ENCODE peak calls at places on chromosomes 7 and 10, in four cellular contexts. One of them, this sample, is unnamed.

GRCh38 chr10:127293640-127294039 is 97.2 kb upstream of the INSYN2A start:
- DNase-seq in K562: no peak
- DNase-seq in HepG2: no peak
- DNase-seq in GM12878: no peak
- DNase-seq in this sample: no peak

GRCh38 chr10:76403876-76404275 is 972.5 kb downstream of the LRMDA start:
- DNase-seq in K562: no peak
- DNase-seq in HepG2: no peak
- DNase-seq in GM12878: no peak
- DNase-seq in this sample: no peak

GRCh38 chr10:30151581-30152389 is 92.4 kb upstream of the JCAD start:
- DNase-seq in K562: peak
- DNase-seq in HepG2: no peak
- DNase-seq in GM12878: no peak
- DNase-seq in this sample: peak

GRCh38 chr10:119337223-119337622 is 129.9 kb downstream of the GRK5 start:
- DNase-seq in K562: no peak
- DNase-seq in HepG2: no peak
- DNase-seq in GM12878: no peak
- DNase-seq in this sample: no peak

GRCh38 chr10:100970914-100971811 is 1.9 kb downstream of the SEMA4G start:
- DNase-seq in K562: no peak
- DNase-seq in HepG2: peak
- DNase-seq in GM12878: no peak
- DNase-seq in this sample: peak

GRCh38 chr7:1533569-1534329 is 3.2 kb downstream of the MAFK start:
- DNase-seq in K562: peak
- DNase-seq in HepG2: no peak
- DNase-seq in GM12878: no peak
- DNase-seq in this sample: peak

GRCh38 chr10:130013938-130014733 is 50.1 kb upstream of the EBF3 start:
- DNase-seq in K562: no peak
- DNase-seq in HepG2: no peak
- DNase-seq in GM12878: no peak
- DNase-seq in this sample: no peak

GRCh38 chr7:95804090-95804489 is 31.7 kb downstream of the DYNC1I1 start:
- DNase-seq in K562: no peak
- DNase-seq in HepG2: no peak
- DNase-seq in GM12878: no peak
- DNase-seq in this sample: no peak

GRCh38 chr7:47391726-47392125 is 190.2 kb downstream of the TNS3 start:
- DNase-seq in K562: no peak
- DNase-seq in HepG2: no peak
- DNase-seq in GM12878: no peak
- DNase-seq in this sample: no peak

GRCh38 chr7:123570390-123571182 is 13.0 kb upstream of the NDUFA5 start:
- DNase-seq in K562: peak
- DNase-seq in HepG2: no peak
- DNase-seq in GM12878: no peak
- DNase-seq in this sample: no peak

GRCh38 chr7:45147858-45148652 is 9.5 kb upstream of the RAMP3 start:
- DNase-seq in K562: no peak
- DNase-seq in HepG2: no peak
- DNase-seq in GM12878: no peak
- DNase-seq in this sample: no peak

GRCh38 chr7:134619627-134620331 is 26.9 kb upstream of the BPGM start:
- DNase-seq in K562: no peak
- DNase-seq in HepG2: no peak
- DNase-seq in GM12878: no peak
- DNase-seq in this sample: peak

GRCh38 chr7:48149058-48149457 is 22.2 kb upstream of the ABCA13 start:
- DNase-seq in K562: no peak
- DNase-seq in HepG2: no peak
- DNase-seq in GM12878: no peak
- DNase-seq in this sample: no peak

GRCh38 chr10:98019784-98020183 is 10.6 kb downstream of the CRTAC1 start:
- DNase-seq in K562: no peak
- DNase-seq in HepG2: no peak
- DNase-seq in GM12878: no peak
- DNase-seq in this sample: no peak

GRCh38 chr7:148380581-148381419 is 209.8 kb upstream of the C7orf33 start:
- DNase-seq in K562: no peak
- DNase-seq in HepG2: peak
- DNase-seq in GM12878: no peak
- DNase-seq in this sample: no peak

GRCh38 chr7:97819161-97819560 is 53.0 kb downstream of the ASNS start:
- DNase-seq in K562: peak
- DNase-seq in HepG2: peak
- DNase-seq in GM12878: no peak
- DNase-seq in this sample: no peak

GRCh38 chr10:285216-285967 is 150.1 kb downstream of the ZMYND11 start:
- DNase-seq in K562: no peak
- DNase-seq in HepG2: no peak
- DNase-seq in GM12878: no peak
- DNase-seq in this sample: no peak

GRCh38 chr7:55127622-55128081 is 108.8 kb downstream of the EGFR start:
- DNase-seq in K562: no peak
- DNase-seq in HepG2: no peak
- DNase-seq in GM12878: no peak
- DNase-seq in this sample: no peak

GRCh38 chr7:28684729-28685211 is 272.5 kb downstream of the CREB5 start:
- DNase-seq in K562: no peak
- DNase-seq in HepG2: no peak
- DNase-seq in GM12878: no peak
- DNase-seq in this sample: no peak

GRCh38 chr7:2572101-2572842 is 13.5 kb downstream of the IQCE start:
- DNase-seq in K562: peak
- DNase-seq in HepG2: no peak
- DNase-seq in GM12878: no peak
- DNase-seq in this sample: no peak

GRCh38 chr10:45566415-45566814 is 106.2 kb downstream of the ZFAND4 start:
- DNase-seq in K562: no peak
- DNase-seq in HepG2: no peak
- DNase-seq in GM12878: no peak
- DNase-seq in this sample: no peak

GRCh38 chr10:7593068-7593467 is 73.7 kb downstream of the ITIH5 start:
- DNase-seq in K562: no peak
- DNase-seq in HepG2: no peak
- DNase-seq in GM12878: no peak
- DNase-seq in this sample: no peak

GRCh38 chr7:25545125-25546008 is 317.1 kb upstream of the NPVF start:
- DNase-seq in K562: no peak
- DNase-seq in HepG2: no peak
- DNase-seq in GM12878: no peak
- DNase-seq in this sample: no peak

GRCh38 chr7:84083846-84084245 is 110.7 kb downstream of the SEMA3A start:
- DNase-seq in K562: no peak
- DNase-seq in HepG2: no peak
- DNase-seq in GM12878: no peak
- DNase-seq in this sample: no peak

GRCh38 chr10:35563266-35563891 is 41.8 kb upstream of the GJD4 start:
- DNase-seq in K562: peak
- DNase-seq in HepG2: peak
- DNase-seq in GM12878: peak
- DNase-seq in this sample: peak

GRCh38 chr10:95508730-95509129 is 52.4 kb downstream of the SORBS1 start:
- DNase-seq in K562: no peak
- DNase-seq in HepG2: peak
- DNase-seq in GM12878: no peak
- DNase-seq in this sample: no peak
- TF ChIP-seq EP300 in K562: no peak
- TF ChIP-seq EP300 in HepG2: no peak
- TF ChIP-seq EP300 in GM12878: no peak
- TF ChIP-seq EP300 in this sample: no peak

GRCh38 chr7:41384418-41384817 is 318.5 kb downstream of the INHBA start:
- DNase-seq in K562: no peak
- DNase-seq in HepG2: no peak
- DNase-seq in GM12878: no peak
- DNase-seq in this sample: no peak

GRCh38 chr7:41385996-41386395 is 316.9 kb downstream of the INHBA start:
- DNase-seq in K562: no peak
- DNase-seq in HepG2: no peak
- DNase-seq in GM12878: no peak
- DNase-seq in this sample: no peak

GRCh38 chr7:41378156-41378555 is 324.7 kb downstream of the INHBA start:
- DNase-seq in K562: no peak
- DNase-seq in HepG2: no peak
- DNase-seq in GM12878: no peak
- DNase-seq in this sample: no peak

DNA sequence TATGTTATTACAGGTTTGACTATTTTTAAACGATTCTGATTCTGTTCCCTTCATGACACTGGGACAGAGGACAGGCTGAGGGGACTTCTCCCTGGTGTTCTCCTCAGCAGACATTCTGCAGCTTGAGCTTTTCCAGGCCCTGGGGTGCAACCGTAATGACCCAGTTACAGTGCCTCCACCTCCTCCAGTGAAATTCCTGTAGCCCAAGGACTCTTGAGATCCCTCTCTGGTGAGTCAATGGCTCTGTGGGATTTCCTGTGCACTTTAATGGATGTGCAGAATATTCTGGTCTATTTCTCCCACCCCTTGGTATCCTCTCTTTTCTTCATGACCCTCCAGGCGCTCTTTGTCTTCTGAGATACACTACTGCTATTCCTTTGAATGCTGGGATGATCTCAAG is 319.3 kb downstream of the INHBA start:
- DNase-seq in K562: no peak
- DNase-seq in HepG2: no peak
- DNase-seq in GM12878: no peak
- DNase-seq in this sample: no peak
- TF ChIP-seq POLR2AphosphoS2 in K562: no peak
- TF ChIP-seq POLR2AphosphoS2 in HepG2: no peak
- TF ChIP-seq POLR2AphosphoS2 in GM12878: no peak
- TF ChIP-seq POLR2AphosphoS2 in this sample: no peak

DNA sequence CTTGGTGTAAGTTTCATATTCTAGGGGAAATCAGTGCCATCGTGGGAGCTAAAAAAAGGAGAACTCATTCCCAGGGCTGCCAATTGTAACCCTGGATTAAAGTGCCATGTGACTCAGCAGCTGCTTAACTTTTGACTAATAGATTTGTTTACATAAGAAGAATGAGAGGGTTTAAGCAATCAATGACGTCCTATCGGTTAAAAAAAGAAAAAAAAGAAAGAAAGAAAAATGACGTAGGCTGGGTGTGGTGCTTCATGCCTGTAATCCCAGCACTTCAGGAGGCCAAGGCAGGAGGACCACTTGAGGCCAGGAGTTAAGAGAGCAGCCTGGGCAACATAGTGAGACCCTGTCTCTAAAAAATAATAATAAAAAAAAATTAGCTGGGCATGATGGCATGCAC is 116.2 kb upstream of the AFAP1L2 start:
- DNase-seq in K562: no peak
- DNase-seq in HepG2: peak
- DNase-seq in GM12878: no peak
- DNase-seq in this sample: peak
- TF ChIP-seq EP300 in K562: no peak
- TF ChIP-seq EP300 in HepG2: no peak
- TF ChIP-seq EP300 in GM12878: no peak
- TF ChIP-seq EP300 in this sample: peak

GRCh38 chr7:146956323-146956722 is 839.7 kb downstream of the CNTNAP2 start:
- DNase-seq in K562: no peak
- DNase-seq in HepG2: no peak
- DNase-seq in GM12878: no peak
- DNase-seq in this sample: no peak
- TF ChIP-seq POLR2AphosphoS2 in K562: no peak
- TF ChIP-seq POLR2AphosphoS2 in HepG2: no peak
- TF ChIP-seq POLR2AphosphoS2 in GM12878: no peak
- TF ChIP-seq POLR2AphosphoS2 in this sample: no peak

DNA sequence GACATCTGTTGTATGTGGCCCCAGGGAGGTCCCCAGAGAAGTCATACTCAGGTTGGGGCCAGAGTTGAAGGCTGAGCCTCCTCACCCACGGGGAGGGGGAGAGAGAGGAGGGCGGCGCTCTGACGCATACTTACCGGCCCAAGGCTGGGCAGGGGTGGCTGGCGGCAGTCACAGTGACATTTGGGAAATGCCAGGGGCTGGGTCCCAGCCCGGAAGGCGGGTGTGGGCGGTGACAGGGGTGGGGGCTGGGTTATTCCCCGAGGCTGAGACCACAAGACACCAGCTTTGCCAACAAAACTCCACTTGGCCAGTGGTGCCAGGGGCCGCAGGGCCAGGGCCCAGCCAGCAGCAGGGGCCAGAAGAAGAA is 41.1 kb downstream of the RASGEF1A start:
- DNase-seq in K562: no peak
- DNase-seq in HepG2: no peak
- DNase-seq in GM12878: no peak
- DNase-seq in this sample: no peak
- TF ChIP-seq EP300 in K562: no peak
- TF ChIP-seq EP300 in HepG2: no peak
- TF ChIP-seq EP300 in GM12878: no peak
- TF ChIP-seq EP300 in this sample: no peak

DNA sequence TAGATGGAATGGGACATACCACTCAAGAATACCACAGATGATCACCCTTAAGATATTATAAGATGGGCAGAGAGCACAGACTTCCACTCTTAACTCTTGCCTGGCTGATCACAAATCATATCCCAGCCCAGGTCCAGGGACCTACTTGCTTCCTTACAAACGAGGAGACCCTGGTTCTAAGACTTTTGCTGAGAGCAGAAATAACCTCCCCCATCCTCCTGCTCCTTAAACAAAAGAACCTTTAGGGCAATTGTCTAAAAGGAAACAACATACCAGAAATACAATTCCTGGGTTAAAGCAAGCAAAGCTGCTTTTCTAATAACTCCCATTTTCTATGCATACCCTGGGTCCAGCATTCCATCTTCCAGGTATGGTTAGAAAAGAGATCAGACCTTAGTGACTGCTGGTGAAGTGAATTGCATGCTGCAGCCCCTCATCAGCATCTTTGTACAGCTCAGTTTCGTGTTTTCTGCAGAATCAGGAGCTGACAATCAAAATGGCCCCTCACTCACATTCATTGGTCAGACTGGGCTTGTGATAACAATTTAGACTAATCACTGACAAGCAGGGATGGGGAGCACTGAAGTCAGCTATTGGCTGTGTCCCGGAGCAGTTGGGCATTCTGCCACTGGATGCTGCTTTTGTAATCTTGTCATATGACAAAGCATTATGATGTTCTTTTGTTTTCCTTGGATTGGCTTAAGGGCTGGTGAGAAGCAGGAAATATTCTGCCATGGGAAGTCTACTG is 14.6 kb downstream of the IFIT3 start:
- DNase-seq in K562: no peak
- DNase-seq in HepG2: no peak
- DNase-seq in GM12878: no peak
- DNase-seq in this sample: peak
- TF ChIP-seq POLR2AphosphoS2 in K562: no peak
- TF ChIP-seq POLR2AphosphoS2 in HepG2: no peak
- TF ChIP-seq POLR2AphosphoS2 in GM12878: no peak
- TF ChIP-seq POLR2AphosphoS2 in this sample: no peak

This sample was measured in A549.